ENCODE peak calls at places on chromosomes 5 and 9, in four cellular contexts. C, H, E and B are unnamed samples. For H3K4me1, the result is how much of the 10 kb centered on the place peaks cover.

GRCh38 chr9:10095208-10095607 is 517.6 kb downstream of the PTPRD start:
- DNase-seq in H (no peak), C (no peak), E (no peak), B (no peak)

GRCh38 chr9:70427161-70427945 is 12.9 kb upstream of the KLF9 start:
- DNase-seq in E (no peak), C (peak), H (no peak), B (no peak)

GRCh38 chr5:146878471-146879172 is at the start of gene PPP2R2B:
- DNase-seq in C (peak), E (peak), H (peak), B (peak)

GRCh38 chr5:5025774-5026406 is 114.2 kb upstream of the ADAMTS16 start:
- DNase-seq in E (no peak), C (no peak), H (no peak), B (no peak)

GRCh38 chr9:34254141-34254913 is 74.7 kb downstream of the KIF24 start:
- DNase-seq in H (no peak), E (peak), C (peak), B (peak)

GRCh38 chr5:122202952-122203351 is 73.6 kb downstream of the ZNF474 start:
- DNase-seq in E (no peak), C (peak), H (no peak), B (no peak)

GRCh38 chr5:112696786-112697185 is 40.9 kb upstream of the APC start:
- DNase-seq in E (no peak), C (no peak), H (no peak), B (no peak)

GRCh38 chr9:127574089-127574921 is 37.8 kb upstream of the STXBP1 start:
- DNase-seq in C (no peak), E (peak), H (peak), B (peak)

GRCh38 chr5:101035425-101035824 is 132.3 kb upstream of the ST8SIA4 start:
- DNase-seq in E (no peak), H (no peak), C (no peak), B (no peak)

DNA sequence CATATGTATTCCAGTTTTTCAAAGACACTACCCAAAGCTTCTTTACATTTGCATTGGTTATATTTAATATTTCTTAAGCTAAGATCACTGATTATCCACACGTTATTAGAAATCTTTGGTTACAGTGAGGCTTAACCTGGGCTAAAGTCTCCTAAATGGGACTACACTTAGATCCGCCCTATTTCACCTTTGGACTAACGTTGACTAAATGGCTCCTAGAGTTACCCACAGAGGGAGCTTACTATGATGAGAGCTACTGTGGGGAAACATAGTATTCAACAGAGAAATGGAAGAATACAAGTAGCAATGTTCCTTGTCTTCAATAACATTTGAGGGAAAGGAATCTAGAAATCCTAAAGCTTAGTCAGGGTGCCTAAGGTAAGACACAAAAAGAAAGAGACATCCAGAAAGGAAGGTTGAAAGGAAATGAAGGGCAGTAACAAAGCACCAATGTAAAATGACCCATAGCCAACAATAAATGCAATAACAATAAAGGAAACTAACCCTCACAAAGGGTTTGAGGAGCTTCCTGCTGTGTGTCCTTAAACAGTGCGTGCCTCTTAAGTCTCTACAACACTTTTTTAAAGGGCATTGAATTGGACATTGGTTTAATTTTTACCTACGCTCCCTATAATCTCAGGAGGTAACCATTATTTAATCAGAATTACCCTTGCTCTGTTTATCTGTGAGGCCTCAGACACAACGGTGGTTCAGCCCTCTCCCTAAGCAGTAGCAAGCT is 217.1 kb downstream of the PJA2 start:
- DNase-seq in H (no peak), C (no peak), E (no peak), B (no peak)
- H3K4me1 ChIP-seq in H (under half), C (under half), E (under half), B (under half)

DNA sequence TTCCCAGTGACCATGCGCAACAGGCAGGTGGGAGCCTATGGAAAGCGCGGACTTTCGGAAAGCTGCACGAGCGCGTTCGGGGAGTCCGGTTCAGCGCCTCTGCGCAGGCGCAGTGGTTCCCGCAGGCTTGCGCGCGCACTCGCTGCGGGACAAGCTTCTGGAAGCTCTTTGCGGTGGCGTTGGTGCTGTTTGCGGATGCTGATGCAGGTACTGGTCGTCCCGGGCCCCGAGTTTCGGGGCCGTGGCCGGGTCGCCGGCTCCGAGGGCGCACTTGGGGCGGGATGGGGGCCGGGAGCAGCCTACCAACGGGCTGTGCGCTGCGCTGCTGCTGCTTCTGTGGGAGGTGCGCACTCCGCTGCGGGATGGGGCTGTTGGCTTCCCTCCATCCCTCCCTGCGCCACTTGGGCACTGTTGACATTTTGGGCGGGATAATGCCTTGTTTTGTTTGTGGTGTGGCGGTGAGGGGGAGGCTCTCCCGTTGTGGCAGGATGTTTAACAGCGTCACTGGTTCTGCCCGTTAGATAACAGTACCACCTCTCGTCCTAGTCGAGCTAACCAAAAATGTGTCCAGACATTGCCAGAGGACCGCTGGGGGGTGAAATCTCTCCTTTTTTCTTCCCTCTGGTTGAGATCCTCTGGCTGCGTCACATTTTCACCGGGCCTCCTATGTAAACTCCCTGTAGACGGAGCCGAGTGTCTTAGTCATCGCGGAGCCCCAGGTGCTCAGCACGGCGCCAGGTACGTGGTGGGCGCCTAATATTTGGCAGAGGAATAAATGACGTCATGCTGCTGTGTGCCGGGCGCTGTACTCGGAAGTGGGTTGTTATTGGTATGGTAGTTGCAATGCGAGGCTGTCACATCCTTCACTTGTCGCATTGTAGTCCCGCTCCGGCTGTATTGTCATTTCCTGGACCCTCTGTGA is at the start of gene ZNF483:
- DNase-seq in E (peak), H (peak), C (peak), B (peak)
- H3K27ac ChIP-seq in E (peak), H (peak), C (no peak), B (no peak)

GRCh38 chr9:89668216-89668867 is 63.5 kb downstream of the GADD45G start:
- DNase-seq in E (no peak), H (no peak), C (no peak), B (no peak)
- TF ChIP-seq CTCF in E (no peak), H (no peak), C (no peak), B (no peak)

GRCh38 chr9:1273859-1274258 is 223.7 kb downstream of the DMRT2 start:
- DNase-seq in C (no peak), E (no peak), H (no peak), B (no peak)

GRCh38 chr9:1271786-1272185 is 221.6 kb downstream of the DMRT2 start:
- DNase-seq in C (no peak), E (no peak), H (no peak), B (no peak)

GRCh38 chr9:1267581-1267980 is 217.4 kb downstream of the DMRT2 start:
- DNase-seq in C (no peak), H (no peak), E (no peak), B (no peak)

GRCh38 chr9:1267141-1267570 is 217.0 kb downstream of the DMRT2 start:
- DNase-seq in C (no peak), E (no peak), H (no peak), B (no peak)

DNA sequence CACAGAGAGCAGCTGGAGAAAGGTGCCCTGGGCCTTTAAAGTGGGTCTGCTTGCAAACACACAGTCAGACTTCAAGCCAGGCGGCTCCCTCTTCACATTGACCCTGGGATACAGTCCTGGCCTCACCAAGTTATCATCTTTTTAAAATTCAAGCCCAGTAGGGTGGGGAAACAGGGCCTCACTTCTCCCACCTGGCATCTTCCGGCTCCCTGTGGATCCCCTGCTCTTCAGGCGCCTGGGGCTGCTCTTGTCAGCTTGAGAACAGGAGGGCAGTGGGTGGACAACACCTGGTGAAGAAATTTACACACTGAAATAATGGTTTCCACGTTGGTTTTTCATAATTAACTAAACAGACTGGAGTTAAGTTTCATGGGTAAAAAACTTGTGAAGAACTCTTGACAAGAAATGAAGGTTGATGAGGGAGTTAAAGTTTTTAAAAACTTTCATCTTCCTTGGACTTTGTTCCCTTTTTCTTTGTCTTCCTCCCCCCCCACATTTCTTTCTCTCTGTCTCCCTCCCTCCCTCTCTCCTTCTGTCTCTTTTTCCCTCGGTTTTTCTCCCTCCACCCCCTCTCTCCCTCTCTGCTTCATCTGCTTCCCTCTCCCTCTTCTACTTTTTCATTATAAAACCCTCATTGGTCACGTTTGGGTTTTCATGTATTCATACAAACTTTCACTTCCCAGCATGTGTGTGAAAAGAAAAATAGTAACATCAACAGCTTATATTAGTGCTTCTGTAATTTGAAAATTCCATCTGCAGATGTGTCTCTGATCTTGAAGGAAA is 219.6 kb downstream of the DMRT2 start:
- DNase-seq in H (no peak), C (no peak), E (no peak), B (no peak)
- H3K4me1 ChIP-seq in H (under half), C (under half), E (under half), B (under half)

GRCh38 chr9:36992501-36993316 is 41.4 kb downstream of the PAX5 start:
- DNase-seq in H (no peak), E (no peak), C (no peak), B (no peak)

GRCh38 chr9:36996677-36997076 is 37.4 kb downstream of the PAX5 start:
- DNase-seq in E (no peak), H (no peak), C (no peak), B (no peak)

GRCh38 chr9:36997414-36997813 is 36.7 kb downstream of the PAX5 start:
- DNase-seq in C (peak), H (no peak), E (peak), B (no peak)

GRCh38 chr9:36993933-36994764 is 39.9 kb downstream of the PAX5 start:
- DNase-seq in C (no peak), E (no peak), H (no peak), B (no peak)

DNA sequence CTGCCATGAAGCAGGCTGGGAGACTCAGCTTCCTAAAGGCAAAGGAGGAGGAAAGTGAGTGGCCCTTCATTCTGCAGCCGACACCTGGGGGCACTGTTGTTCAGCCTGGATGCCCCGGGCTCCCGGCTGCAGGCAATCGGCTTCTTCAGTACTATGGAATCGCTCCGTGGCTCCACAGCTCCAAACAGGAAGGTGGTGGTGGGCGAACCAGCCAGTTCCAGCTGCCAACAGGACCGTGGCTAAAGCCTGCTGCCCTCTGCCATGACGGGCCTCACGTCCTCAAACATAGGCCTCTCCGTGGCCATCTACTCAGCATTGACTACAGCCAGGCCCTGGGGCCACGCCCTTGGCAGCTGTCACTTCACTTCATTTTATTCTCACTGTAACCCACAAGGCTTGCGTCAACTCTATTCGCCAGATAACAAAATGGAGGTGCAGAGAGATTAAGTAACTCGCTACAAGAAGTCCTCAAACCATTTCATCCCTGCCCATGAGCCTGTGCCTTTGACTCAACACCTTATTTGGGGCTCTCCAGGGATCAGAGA is 38.1 kb downstream of the PAX5 start:
- DNase-seq in C (peak), H (no peak), E (peak), B (peak)
- H3K27ac ChIP-seq in C (no peak), H (no peak), E (no peak), B (no peak)